ENCODE peak calls at places on chromosomes 13 and 19, in ten cellular contexts. B is IMR-90; P is A673; N is effector memory CD4-positive, alpha-beta T cell; K is GM23338; E is Panc1; T is thoracic aorta; C is CD8-positive, alpha-beta memory T cell; W is adrenal gland; M is SJSA1. Z is an unnamed sample.

GRCh38 chr13:110319774-110320509 is 12.9 kb downstream of the COL4A2 start:
- DNase-seq in B (peak; percentile 86), P (peak; percentile 85), N (no peak), K (no peak), E (no peak), T (no peak), C (no peak), W (no peak), M (peak; percentile 87), Z (no peak)

GRCh38 chr13:32309812-32310706 is 5.1 kb downstream of the ZAR1L start:
- DNase-seq in B (peak; percentile 72), P (peak; percentile 69), N (no peak), K (peak; percentile 74), E (peak; percentile 32), T (no peak), C (peak; percentile 46), W (no peak), M (no peak), Z (peak; percentile 25)

GRCh38 chr19:24086974-24087595 is at the start of gene ZNF254:
- DNase-seq in B (peak; percentile 95), P (peak; percentile 97), N (peak; percentile 40), K (peak; percentile 99), E (peak; percentile 76), T (peak; percentile 86), C (peak; percentile 72), W (peak; percentile 98), M (peak; percentile 96), Z (peak; percentile 83)

GRCh38 chr13:106326751-106327150 is 208.7 kb downstream of the EFNB2 start:
- DNase-seq in B (no peak), P (no peak), N (no peak), K (no peak), E (no peak), T (no peak), C (no peak), W (no peak), M (no peak), Z (no peak)

GRCh38 chr19:16000024-16000687 is 51.3 kb downstream of the OR10H4 start:
- DNase-seq in B (peak; percentile 10), P (no peak), N (no peak), K (no peak), E (no peak), T (no peak), C (no peak), W (no peak), M (no peak), Z (no peak)

GRCh38 chr19:10422846-10423245 is 2.5 kb downstream of the PDE4A start:
- DNase-seq in B (no peak), P (no peak), N (no peak), K (no peak), E (no peak), T (no peak), C (no peak), W (no peak), M (no peak), Z (no peak)

GRCh38 chr19:52626915-52627314 is 11.2 kb downstream of the ZNF83 start:
- DNase-seq in B (no peak), P (no peak), N (no peak), K (no peak), E (no peak), T (no peak), C (no peak), W (no peak), M (no peak), Z (no peak)

GRCh38 chr19:49447485-49448431 is 3.9 kb downstream of the PIH1D1 start:
- DNase-seq in B (peak; percentile 8), P (peak; percentile 94), N (no peak), K (peak; percentile 97), E (no peak), T (no peak), C (no peak), W (no peak), M (peak; percentile 69), Z (no peak)

GRCh38 chr19:58468216-58468839 is 1.4 kb downstream of the ZNF324 start:
- DNase-seq in B (peak; percentile 9), P (no peak), N (no peak), K (no peak), E (no peak), T (no peak), C (no peak), W (no peak), M (no peak), Z (no peak)

GRCh38 chr19:44643605-44644390 is at the start of gene PVR:
- DNase-seq in B (peak; percentile 77), P (peak; percentile 76), N (no peak), K (peak; percentile 75), E (peak; percentile 25), T (peak; percentile 26), C (no peak), W (peak; percentile 81), M (peak; percentile 95), Z (no peak)

DNA sequence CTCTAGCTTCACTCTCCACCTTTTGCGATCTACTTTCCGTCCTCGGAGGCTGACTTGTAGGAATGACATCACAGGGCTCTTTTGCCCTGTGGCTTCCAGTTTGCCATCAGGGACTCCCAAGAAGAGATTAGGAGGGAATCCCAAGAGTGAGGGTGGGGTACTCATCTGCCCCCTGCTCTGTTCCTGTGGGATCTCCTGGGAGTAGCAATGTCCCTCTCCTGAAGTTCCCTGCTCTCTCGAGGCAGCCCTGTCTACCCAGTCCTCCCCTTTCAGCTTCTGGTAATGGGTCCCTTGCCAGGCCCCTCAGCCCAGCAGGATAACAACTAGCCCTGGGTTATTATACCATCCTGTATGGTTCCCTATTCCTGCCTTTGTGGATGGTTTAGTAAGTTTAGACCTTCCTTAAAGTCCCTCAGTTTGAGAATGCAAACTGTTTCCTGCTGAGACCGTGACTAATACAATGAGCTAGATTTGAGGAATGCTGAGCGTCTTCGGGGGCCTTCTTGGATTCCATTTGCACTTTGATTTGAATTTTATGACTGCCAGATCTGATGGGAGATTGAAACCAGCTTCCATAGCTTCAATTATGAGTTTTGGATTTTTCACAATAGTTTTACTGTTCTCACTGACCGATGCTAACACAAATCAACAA is 73.7 kb upstream of the IPO5 start:
- DNase-seq in B (peak; percentile 91), P (peak; percentile 96), N (no peak), K (peak; percentile 39), E (no peak), T (no peak), C (no peak), W (no peak), M (peak; percentile 66), Z (no peak)
- H3K27me3 ChIP-seq in B (no peaks in the 10 kb centered on the region), P (no peaks in the 10 kb centered on the region), N (no peaks in the 10 kb centered on the region), K (no peaks in the 10 kb centered on the region), E (no peaks in the 10 kb centered on the region), T (no peaks in the 10 kb centered on the region), C (no peaks in the 10 kb centered on the region), W (peaks cover 4% of the 10 kb centered on the region), M (no peaks in the 10 kb centered on the region), Z (no peaks in the 10 kb centered on the region)

DNA sequence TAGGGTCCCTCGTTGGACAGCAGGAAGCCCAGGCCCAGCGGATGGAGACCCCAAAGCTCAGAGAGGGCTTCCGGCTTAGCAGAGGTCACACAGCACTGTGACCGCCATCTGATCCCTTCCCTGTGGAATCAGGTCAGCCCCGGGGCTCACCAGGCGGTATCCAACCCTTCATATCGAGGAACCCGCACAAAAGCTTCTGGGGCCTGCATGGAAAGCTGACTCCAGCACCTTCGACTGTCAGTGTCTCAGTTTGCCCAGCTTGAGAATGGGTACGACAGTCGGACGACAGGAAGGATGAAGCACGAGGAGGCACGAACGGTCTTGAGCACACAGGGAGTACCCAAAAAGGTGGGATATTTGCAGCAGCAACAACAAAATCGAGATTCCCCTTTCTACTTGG is 2.6 kb downstream of the TLE5 start:
- DNase-seq in B (no peak), P (no peak), N (no peak), K (no peak), E (no peak), T (no peak), C (no peak), W (no peak), M (no peak), Z (no peak)
- H3K4me3 ChIP-seq in B (no peak overlapping the region), P (no peak overlapping the region), N (peak overlapping the region; percentile 2), K (no peak overlapping the region), E (no peak overlapping the region), T (no peak overlapping the region), C (peak overlapping the region; percentile 59), W (no peak overlapping the region), M (peak overlapping the region; percentile 76), Z (no peak overlapping the region)

GRCh38 chr13:51105046-51105445 is 6.0 kb downstream of the C13orf42 start:
- DNase-seq in B (no peak), P (no peak), N (no peak), K (no peak), E (no peak), T (no peak), C (no peak), W (no peak), M (no peak), Z (no peak)
- H3K27me3 ChIP-seq in B (peaks cover 15% of the 10 kb centered on the region), P (no peaks in the 10 kb centered on the region), N (peaks cover 7% of the 10 kb centered on the region), K (no peaks in the 10 kb centered on the region), E (peaks cover 5% of the 10 kb centered on the region), T (no peaks in the 10 kb centered on the region), C (no peaks in the 10 kb centered on the region), W (peaks cover 21% of the 10 kb centered on the region), M (no peaks in the 10 kb centered on the region), Z (no peaks in the 10 kb centered on the region)

GRCh38 chr13:113666951-113667701 is at the start of gene GRK1:
- DNase-seq in B (no peak), P (peak; percentile 42), N (no peak), K (no peak), E (no peak), T (no peak), C (no peak), W (no peak), M (peak; percentile 68), Z (no peak)

GRCh38 chr13:113666324-113666660 is 727 bp upstream of the GRK1 start:
- DNase-seq in B (no peak), P (no peak), N (no peak), K (no peak), E (no peak), T (no peak), C (no peak), W (no peak), M (no peak), Z (no peak)

GRCh38 chr13:113669231-113669870 is 2.3 kb downstream of the GRK1 start:
- DNase-seq in B (no peak), P (no peak), N (no peak), K (no peak), E (no peak), T (no peak), C (no peak), W (no peak), M (peak; percentile 49), Z (no peak)

GRCh38 chr13:113668491-113668971 is 1.5 kb downstream of the GRK1 start:
- DNase-seq in B (no peak), P (no peak), N (no peak), K (no peak), E (no peak), T (no peak), C (no peak), W (no peak), M (peak; percentile 61), Z (no peak)

DNA sequence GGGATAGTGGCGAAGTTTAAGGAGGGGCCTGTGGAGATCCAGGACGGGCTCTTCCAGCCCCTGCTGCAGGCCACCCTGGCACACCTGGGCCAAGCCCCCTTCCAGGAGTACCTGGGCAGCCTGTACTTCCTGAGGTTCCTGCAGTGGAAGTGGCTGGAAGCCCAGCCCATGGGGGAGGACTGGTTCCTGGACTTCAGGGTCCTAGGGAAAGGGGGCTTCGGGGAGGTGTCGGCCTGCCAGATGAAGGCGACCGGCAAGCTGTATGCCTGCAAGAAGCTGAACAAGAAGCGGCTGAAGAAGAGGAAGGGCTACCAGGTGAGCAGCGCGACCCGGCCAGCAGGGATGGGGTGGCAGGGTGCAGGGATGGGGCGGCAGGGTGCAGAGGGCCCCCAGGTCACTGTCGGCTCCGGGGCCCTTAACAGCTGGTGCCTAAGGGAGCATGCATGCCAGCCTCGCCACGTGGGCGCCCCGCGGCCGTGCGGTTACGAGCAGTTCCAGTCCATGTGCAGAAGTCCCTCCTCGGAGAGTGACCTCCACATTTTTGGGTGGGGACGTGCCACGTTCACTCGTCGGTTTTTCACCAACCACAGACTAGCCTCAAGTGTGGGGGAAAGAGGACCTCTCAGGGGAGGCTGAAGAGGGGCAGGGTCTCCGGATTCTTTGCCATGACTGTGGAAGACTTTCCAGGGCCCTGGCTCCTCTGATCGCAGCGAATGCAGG is 912 bp downstream of the GRK1 start:
- DNase-seq in B (no peak), P (no peak), N (no peak), K (no peak), E (no peak), T (no peak), C (no peak), W (no peak), M (peak; percentile 61), Z (no peak)
- H3K4me3 ChIP-seq in B (no peak overlapping the region), P (no peak overlapping the region), N (no peak overlapping the region), K (no peak overlapping the region), E (no peak overlapping the region), T (no peak overlapping the region), C (no peak overlapping the region), W (no peak overlapping the region), M (no peak overlapping the region), Z (no peak overlapping the region)